ENCODE peak calls at places on chromosomes 4 and X, in five cellular contexts. J is WERI-Rb-1, X is nephron progenitor cell, O is heart right ventricle, Z is lower leg skin. R is an unnamed sample.

GRCh38 chr4:107094332-107094731 is 58.2 kb upstream of the DKK2 start:
- DNase-seq in J (no peak), X (no peak), O (no peak), Z (no peak), R (no peak)

GRCh38 chrX:130118396-130118795 is 8.1 kb upstream of the ELF4 start:
- DNase-seq in J (no peak), X (no peak), O (no peak), Z (no peak), R (no peak)

GRCh38 chr4:167219090-167219489 is 15.2 kb downstream of the SPOCK3 start:
- DNase-seq in J (no peak), X (no peak), O (no peak), Z (no peak), R (no peak)

GRCh38 chrX:50700921-50701320 is 113.1 kb downstream of the SHROOM4 start:
- DNase-seq in J (peak), X (no peak), O (no peak), Z (no peak), R (no peak)

GRCh38 chr4:105637409-105638258 is 70.9 kb downstream of the INTS12 start:
- DNase-seq in J (no peak), X (no peak), O (peak), Z (peak), R (no peak)

GRCh38 chr4:83561381-83561780 is 25.5 kb downstream of the GPAT3 start:
- DNase-seq in J (no peak), X (no peak), O (no peak), Z (peak), R (no peak)

GRCh38 chrX:46168254-46168653 is 377.0 kb downstream of the ZNF674 start:
- DNase-seq in J (no peak), X (no peak), O (no peak), Z (no peak), R (no peak)

GRCh38 chrX:23861215-23861896 is 46.4 kb downstream of the APOO start:
- DNase-seq in J (no peak), X (no peak), O (no peak), Z (no peak), R (no peak)

GRCh38 chr4:25051534-25051933 is 20.8 kb upstream of the LGI2 start:
- DNase-seq in J (no peak), X (no peak), O (no peak), Z (no peak), R (no peak)

GRCh38 chrX:14802943-14803710 is 69.7 kb downstream of the FANCB start:
- DNase-seq in J (no peak), X (no peak), O (no peak), Z (no peak), R (no peak)

GRCh38 chr4:47510506-47511143 is 25.6 kb downstream of the ATP10D start:
- DNase-seq in J (no peak), X (no peak), O (no peak), Z (no peak), R (no peak)

GRCh38 chrX:41027388-41027787 is 57.9 kb upstream of the USP9X start:
- DNase-seq in J (no peak), X (no peak), O (no peak), Z (peak), R (no peak)

GRCh38 chrX:120014354-120015129 is 62.9 kb downstream of the RHOXF2B start:
- DNase-seq in J (no peak), X (no peak), O (no peak), Z (no peak), R (no peak)

GRCh38 chr4:95549246-95550138 is 719 bp upstream of the UNC5C start:
- DNase-seq in J (peak), X (peak), O (peak), Z (no peak), R (peak)

GRCh38 chr4:158877069-158877468 is 108.2 kb downstream of the FNIP2 start:
- DNase-seq in J (no peak), X (no peak), O (no peak), Z (no peak), R (no peak)

GRCh38 chrX:109842611-109843010 is 109.6 kb upstream of the ACSL4 start:
- DNase-seq in J (no peak), X (no peak), O (no peak), Z (no peak), R (no peak)

GRCh38 chrX:154370882-154371770 is 3.3 kb downstream of the FLNA start:
- DNase-seq in J (peak), X (peak), O (peak), Z (peak), R (peak)

GRCh38 chr4:89755210-89755609 is 81.8 kb downstream of the SNCA start:
- DNase-seq in J (no peak), X (no peak), O (no peak), Z (no peak), R (no peak)

DNA sequence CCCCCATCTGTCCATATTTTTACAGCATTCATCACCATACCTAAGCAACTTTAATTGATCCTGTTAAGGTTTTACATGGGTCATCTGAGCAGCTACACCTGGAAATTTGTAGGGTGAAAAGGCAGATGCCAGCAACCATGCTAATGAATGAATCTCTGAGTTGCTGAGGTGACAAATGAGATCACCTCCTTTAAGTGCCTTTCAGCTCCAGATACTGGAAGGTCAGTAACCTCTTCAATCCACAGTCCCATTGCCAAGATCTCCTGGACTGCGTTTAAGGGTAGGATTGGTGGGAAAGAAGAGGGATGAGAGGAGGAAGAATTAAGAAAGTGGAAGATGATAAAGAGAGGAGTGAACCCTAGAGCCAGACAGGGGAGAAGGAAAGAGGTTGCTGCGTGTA is 8.5 kb upstream of the BMP3 start:
- DNase-seq in J (no peak), X (no peak), O (no peak), Z (no peak), R (no peak)
- TF ChIP-seq CTCF in J (no peak), X (no peak), O (no peak), Z (no peak), R (no peak)

GRCh38 chrX:138761380-138761779 is 49.9 kb upstream of the FGF13 start:
- DNase-seq in J (no peak), X (no peak), O (no peak), Z (no peak), R (no peak)

GRCh38 chrX:138759217-138759943 is 47.9 kb upstream of the FGF13 start:
- DNase-seq in J (no peak), X (no peak), O (no peak), Z (no peak), R (no peak)

GRCh38 chrX:138754861-138755260 is 43.3 kb upstream of the FGF13 start:
- DNase-seq in J (no peak), X (no peak), O (no peak), Z (no peak), R (no peak)

GRCh38 chrX:138756234-138756633 is 44.7 kb upstream of the FGF13 start:
- DNase-seq in J (no peak), X (peak), O (peak), Z (peak), R (peak)
- TF ChIP-seq CTCF in J (no peak), X (peak), O (peak), Z (no peak), R (no peak)

GRCh38 chr4:42366959-42367358 is 30.3 kb upstream of the SHISA3 start:
- DNase-seq in J (no peak), X (no peak), O (no peak), Z (no peak), R (no peak)

GRCh38 chr4:42369489-42369888 is 27.8 kb upstream of the SHISA3 start:
- DNase-seq in J (no peak), X (no peak), O (no peak), Z (no peak), R (no peak)

GRCh38 chr4:42371306-42372063 is 25.8 kb upstream of the SHISA3 start:
- DNase-seq in J (peak), X (no peak), O (no peak), Z (no peak), R (no peak)
- TF ChIP-seq CTCF in J (peak), X (peak), O (peak), Z (no peak), R (peak)

GRCh38 chr4:41991916-41992767 is 1.8 kb downstream of the SLC30A9 start:
- DNase-seq in J (no peak), X (no peak), O (no peak), Z (no peak), R (no peak)

GRCh38 chr4:41992967-41993857 is 2.9 kb downstream of the SLC30A9 start:
- DNase-seq in J (no peak), X (no peak), O (no peak), Z (no peak), R (no peak)

GRCh38 chr4:41994461-41994860 is 4.1 kb downstream of the SLC30A9 start:
- DNase-seq in J (no peak), X (no peak), O (no peak), Z (no peak), R (no peak)

GRCh38 chr4:41990029-41990382 is 324 bp upstream of the SLC30A9 start:
- DNase-seq in J (no peak), X (no peak), O (no peak), Z (no peak), R (no peak)

GRCh38 chr4:41990383-41991111 is at the start of gene SLC30A9:
- DNase-seq in J (peak), X (peak), O (peak), Z (peak), R (peak)
- TF ChIP-seq CTCF in J (peak), X (peak), O (peak), Z (no peak), R (peak)

GRCh38 chr4:948101-948935 is 16.1 kb downstream of the TMEM175 start:
- DNase-seq in J (no peak), X (no peak), O (peak), Z (no peak), R (no peak)

GRCh38 chr4:946103-946450 is 13.8 kb downstream of the TMEM175 start:
- DNase-seq in J (no peak), X (no peak), O (no peak), Z (no peak), R (no peak)

GRCh38 chr4:947491-947971 is 15.3 kb downstream of the TMEM175 start:
- DNase-seq in J (no peak), X (no peak), O (no peak), Z (no peak), R (no peak)

GRCh38 chr4:946517-947471 is 14.5 kb downstream of the TMEM175 start:
- DNase-seq in J (no peak), X (no peak), O (no peak), Z (no peak), R (no peak)

DNA sequence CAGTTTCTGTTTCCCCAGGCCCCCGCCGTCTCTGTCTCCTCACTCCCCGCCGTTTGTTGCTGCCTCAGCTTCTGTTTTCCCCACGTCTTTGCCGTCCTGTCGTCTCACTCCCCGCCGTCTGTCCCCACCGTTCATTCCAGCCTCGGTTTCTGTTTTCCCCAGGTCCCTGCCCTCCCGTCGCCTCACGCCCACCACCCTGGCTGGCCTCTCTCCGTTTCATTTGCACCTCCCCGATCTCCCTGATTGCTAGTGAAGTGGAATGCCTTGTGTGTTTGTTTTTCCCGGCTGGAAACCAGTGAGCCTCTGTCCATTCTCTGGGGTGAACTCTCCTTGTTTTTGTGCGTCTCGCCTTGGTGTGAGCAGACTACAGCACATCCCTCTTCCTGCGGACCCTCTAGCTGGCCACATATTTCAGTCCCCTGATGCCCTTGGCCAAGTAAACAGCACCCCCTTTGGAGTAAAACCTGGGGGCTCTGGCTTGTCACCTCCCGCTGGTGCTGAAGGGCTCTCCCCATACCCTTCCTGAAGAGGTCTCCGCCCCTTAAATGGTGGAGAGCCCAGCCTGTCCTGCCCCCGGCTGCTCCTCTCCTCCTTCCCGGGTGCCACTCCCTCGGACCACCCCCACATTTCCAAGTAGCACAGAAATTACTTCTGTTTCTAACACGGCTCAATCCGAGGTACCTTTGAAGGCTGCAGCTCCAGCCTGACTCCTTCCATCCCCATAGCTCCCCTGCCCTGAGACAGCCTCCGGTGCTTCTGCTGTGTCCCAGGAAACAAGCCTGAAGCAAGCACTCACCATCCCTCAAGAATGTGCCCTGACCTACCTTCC is 13.2 kb downstream of the TMEM175 start:
- DNase-seq in J (no peak), X (no peak), O (no peak), Z (no peak), R (no peak)
- TF ChIP-seq CTCF in J (no peak), X (no peak), O (no peak), Z (no peak), R (no peak)